ENCODE peak calls at places on chromosomes 12 and 14, in seven cellular contexts. J, H, W, I, V, R and A are unnamed samples.

GRCh38 chr12:76242813-76243540 is 105.2 kb downstream of the BBS10 start:
- DNase-seq in H (no peak), W (no peak), R (no peak), J (no peak), V (peak), I (no peak), A (no peak)

GRCh38 chr12:127193341-127193740 is 1073.6 kb upstream of the TMEM132C start:
- DNase-seq in R (no peak), H (no peak), W (no peak), I (no peak), V (no peak), J (no peak), A (no peak)

GRCh38 chr12:4809013-4809448 is 88.8 kb downstream of the GALNT8 start:
- DNase-seq in H (no peak), W (no peak), J (no peak), V (no peak), R (no peak), I (no peak), A (no peak)

GRCh38 chr14:55129428-55130193 is 559 bp downstream of the LGALS3 start:
- DNase-seq in J (peak), R (peak), V (peak), H (peak), I (peak), W (peak), A (peak)

GRCh38 chr14:72605096-72605920 is 288.6 kb downstream of the DPF3 start:
- DNase-seq in V (no peak), W (no peak), R (peak), H (no peak), I (no peak), J (no peak), A (peak)

GRCh38 chr14:64923015-64923414 is 8.8 kb downstream of the CHURC1 start:
- DNase-seq in I (no peak), V (no peak), J (no peak), W (no peak), H (no peak), R (no peak), A (no peak)

GRCh38 chr14:100342195-100342594 is 19.1 kb downstream of the SLC25A47 start:
- DNase-seq in J (peak), I (no peak), V (no peak), H (no peak), W (no peak), R (no peak), A (no peak)

GRCh38 chr12:53754196-53754595 is 2.4 kb upstream of the CISTR start:
- DNase-seq in R (no peak), W (no peak), H (no peak), V (no peak), J (no peak), I (no peak), A (no peak)

GRCh38 chr12:6735448-6736191 is 11.8 kb downstream of the COPS7A start:
- DNase-seq in W (peak), V (peak), H (peak), R (no peak), I (peak), J (peak), A (peak)

GRCh38 chr14:101123639-101124525 is 220.4 kb upstream of the RTL1 start:
- DNase-seq in H (no peak), R (no peak), W (no peak), I (peak), J (peak), V (no peak), A (peak)

GRCh38 chr12:71465794-71466193 is 26.2 kb downstream of the LGR5 start:
- DNase-seq in I (no peak), H (no peak), V (no peak), R (no peak), J (no peak), W (no peak), A (no peak)

GRCh38 chr12:94435511-94435927 is 24.1 kb downstream of the CEP83 start:
- DNase-seq in I (no peak), W (no peak), J (no peak), R (no peak), H (no peak), V (no peak), A (no peak)

GRCh38 chr12:129771238-129771637 is 132.6 kb downstream of the TMEM132D start:
- DNase-seq in W (no peak), I (no peak), J (no peak), V (no peak), R (no peak), H (no peak), A (no peak)

GRCh38 chr14:38578278-38578681 is 322.4 kb upstream of the CLEC14A start:
- DNase-seq in V (no peak), I (no peak), W (no peak), R (no peak), H (no peak), J (no peak), A (no peak)

GRCh38 chr12:4286228-4286627 is 12.7 kb downstream of the CCND2 start:
- DNase-seq in H (no peak), J (no peak), I (no peak), W (no peak), R (no peak), V (no peak), A (no peak)

GRCh38 chr14:83632375-83632774 is 1897.6 kb upstream of the FLRT2 start:
- DNase-seq in V (no peak), H (no peak), R (no peak), W (no peak), I (no peak), J (no peak), A (no peak)

GRCh38 chr12:121579190-121579791 is 1.5 kb downstream of the KDM2B start:
- DNase-seq in J (no peak), R (no peak), H (no peak), I (peak), W (no peak), V (no peak), A (peak)

GRCh38 chr14:92546347-92547053 is 32.9 kb downstream of the RIN3 start:
- DNase-seq in J (no peak), R (no peak), W (no peak), I (no peak), H (peak), V (peak), A (no peak)

DNA sequence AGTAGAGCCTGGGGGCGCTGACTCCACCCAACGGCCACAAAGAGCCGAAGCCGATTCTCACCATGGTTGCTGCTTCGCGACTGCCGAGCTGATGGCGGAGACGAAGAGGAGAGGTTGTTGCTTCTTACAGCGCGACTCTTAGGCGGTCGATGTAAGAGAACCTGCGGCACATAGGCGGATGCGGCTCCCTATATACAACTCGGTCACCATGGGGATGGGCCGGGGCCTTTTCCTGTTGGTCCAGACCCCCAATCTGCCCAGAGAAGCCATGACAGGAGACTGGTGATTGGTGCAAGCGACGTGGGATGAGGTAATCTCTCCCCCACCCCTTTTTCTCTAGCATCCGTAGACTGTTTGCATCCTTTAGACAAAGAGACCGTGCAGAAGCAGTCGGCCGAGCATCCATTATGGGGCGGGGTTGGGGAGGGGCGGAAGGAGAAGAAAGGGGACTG is at the start of gene TUBA1A:
- DNase-seq in I (peak), R (peak), V (peak), W (peak), J (peak), H (peak), A (peak)
- TF ChIP-seq POLR2A in I (peak), R (peak), V (peak), W (peak), J (peak), H (peak), A (peak)

DNA sequence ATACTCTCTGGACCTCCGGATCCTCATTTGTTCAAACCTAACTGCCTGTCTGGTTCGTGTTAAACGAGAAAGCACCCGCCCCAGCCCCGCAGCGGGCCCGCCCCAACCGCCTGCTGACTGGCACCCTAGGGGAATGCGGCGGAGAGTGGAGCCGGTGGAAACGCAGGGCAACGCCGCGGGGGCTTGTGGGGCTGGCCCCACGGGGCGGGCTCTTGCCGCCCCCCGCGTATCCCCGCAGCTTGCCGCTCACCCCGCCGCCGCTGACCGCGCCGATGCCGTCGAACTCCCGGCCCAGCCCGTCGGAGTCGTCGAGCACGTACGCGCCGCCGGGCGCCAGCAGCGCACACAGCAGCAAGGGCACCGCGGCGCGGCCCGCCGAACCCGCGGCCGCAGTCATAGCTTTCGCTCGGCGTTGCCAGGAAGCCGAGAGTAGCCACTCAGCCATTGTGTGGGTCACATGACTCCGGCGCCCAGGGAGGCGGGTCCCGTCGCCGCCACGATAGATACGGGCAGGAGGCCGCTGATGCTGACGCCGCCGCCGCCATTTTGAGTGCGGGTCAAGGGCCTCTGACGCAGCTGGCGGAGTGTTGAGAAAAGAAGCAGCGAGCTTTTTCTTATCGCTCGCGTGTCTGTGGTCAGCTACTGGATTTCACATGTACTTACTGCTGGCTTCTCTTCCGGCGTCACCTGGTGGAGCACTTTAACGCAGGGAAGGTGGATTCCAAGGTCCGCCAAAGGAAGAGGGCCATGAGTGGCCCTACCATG is at the start of gene GALC:
- DNase-seq in H (peak), V (peak), J (peak), I (peak), W (peak), R (peak), A (peak)
- TF ChIP-seq POLR2A in H (peak), V (no peak), J (peak), I (peak), W (peak), R (no peak), A (no peak)

DNA sequence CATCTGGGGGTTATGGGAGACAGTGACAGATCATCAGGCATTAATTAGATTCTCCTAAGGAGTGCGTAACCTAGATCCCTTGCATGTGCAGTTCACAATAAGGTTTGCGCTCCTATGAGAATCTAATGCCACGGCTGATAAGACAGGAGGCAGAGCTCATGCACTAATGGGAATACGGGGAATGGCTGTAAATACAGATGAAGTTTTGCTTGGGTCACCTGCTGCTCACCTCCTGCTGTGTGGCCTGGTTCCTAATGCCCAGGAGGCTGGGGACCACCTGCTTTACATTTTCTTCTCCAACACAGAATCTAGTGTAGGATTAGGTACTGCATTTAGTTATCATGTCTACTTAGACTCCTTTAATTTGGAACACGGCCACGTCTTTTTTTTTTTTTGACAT is 49.7 kb upstream of the SAV1 start:
- DNase-seq in W (no peak), R (no peak), I (no peak), J (no peak), H (no peak), V (no peak), A (no peak)
- TF ChIP-seq POLR2A in W (no peak), R (no peak), I (no peak), J (no peak), H (no peak), V (no peak), A (no peak)

GRCh38 chr12:50110762-50111416 is 1.1 kb upstream of the COX14 start:
- DNase-seq in R (no peak), W (peak), I (peak), J (peak), H (peak), V (peak), A (peak)
- TF ChIP-seq POLR2A in R (no peak), W (peak), I (no peak), J (no peak), H (no peak), V (no peak), A (no peak)

DNA sequence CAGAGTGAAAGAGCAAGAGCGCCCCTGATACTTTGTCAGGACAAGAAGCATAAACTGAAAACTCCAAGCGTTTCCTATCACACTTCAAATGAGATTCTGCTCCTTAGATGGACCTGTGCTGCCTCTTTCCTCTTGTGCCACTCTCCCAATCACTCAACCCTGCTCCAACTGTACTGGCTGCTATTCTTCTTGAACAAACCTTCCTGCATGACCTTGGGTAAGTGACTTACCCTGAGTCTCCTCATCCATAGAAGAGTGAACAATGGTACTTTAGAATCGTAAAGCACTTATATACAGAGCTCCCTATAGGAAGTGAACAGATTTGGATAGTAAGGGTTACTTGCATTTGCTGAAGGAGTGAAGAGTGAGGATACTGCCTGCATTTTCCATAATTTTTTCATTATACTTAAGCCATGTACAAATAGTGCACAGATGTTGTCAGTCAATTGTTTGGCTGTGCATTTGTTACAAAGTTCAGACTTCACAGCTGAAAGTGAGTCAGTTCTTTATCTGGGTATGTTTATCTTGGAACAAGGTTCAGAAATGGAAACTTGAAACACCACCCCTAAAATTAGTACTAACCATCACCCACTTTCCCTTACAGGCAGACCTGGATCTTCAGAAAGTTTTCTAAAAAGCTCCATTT is 10.8 kb downstream of the MTERF2 start:
- DNase-seq in I (no peak), J (no peak), H (no peak), R (no peak), W (no peak), V (peak), A (no peak)
- TF ChIP-seq POLR2A in I (no peak), J (no peak), H (no peak), R (no peak), W (no peak), V (no peak), A (no peak)

GRCh38 chr12:49108958-49109404 is 1.7 kb downstream of the LMBR1L start:
- DNase-seq in J (peak), I (peak), H (no peak), V (peak), W (peak), R (no peak), A (peak)
- TF ChIP-seq POLR2A in J (peak), I (peak), H (no peak), V (no peak), W (no peak), R (no peak), A (no peak)